ENCODE peak calls at places on chromosomes 2 and 18, in four cellular contexts. S is SJSA1, R is NCI-H2029, K is SHP77 treated with DMSO at 0.1 percent for 48 hours. Q is an unnamed sample.

GRCh38 chr2:119011162-119011909 is 69.3 kb downstream of the MARCO start:
- DNase-seq in K (no peak), R (no peak), S (no peak), Q (peak; percentile 58)

GRCh38 chr2:68185541-68186164 is 28.0 kb downstream of the PNO1 start:
- DNase-seq in S (peak; percentile 52), R (no peak), K (no peak), Q (peak; percentile 73)

GRCh38 chr2:108069515-108070310 is 83.4 kb downstream of the SLC5A7 start:
- DNase-seq in S (no peak), R (no peak), K (no peak), Q (no peak)

GRCh38 chr2:167134381-167135072 is 246.2 kb downstream of the XIRP2 start:
- DNase-seq in R (no peak), K (no peak), S (peak; percentile 47), Q (no peak)

GRCh38 chr2:60365556-60365955 is 187.9 kb downstream of the BCL11A start:
- DNase-seq in R (no peak), S (no peak), K (no peak), Q (peak; percentile 56)

GRCh38 chr2:105734762-105735538 is 9.8 kb upstream of the NCK2 start:
- DNase-seq in S (no peak), R (no peak), K (no peak), Q (no peak)

GRCh38 chr18:23735021-23735464 is 45.8 kb downstream of the LAMA3 start:
- DNase-seq in K (no peak), S (no peak), R (no peak), Q (no peak)

GRCh38 chr18:56721031-56721430 is 69.9 kb downstream of the WDR7 start:
- DNase-seq in K (no peak), R (no peak), S (no peak), Q (no peak)

GRCh38 chr18:50636366-50637057 is 76.6 kb downstream of the MAPK4 start:
- DNase-seq in S (no peak), R (no peak), K (no peak), Q (no peak)

GRCh38 chr2:228700638-228701037 is 519.2 kb upstream of the SPHKAP start:
- DNase-seq in S (no peak), K (no peak), R (no peak), Q (no peak)

GRCh38 chr2:37858197-37858711 is 66.8 kb upstream of the RMDN2 start:
- DNase-seq in S (no peak), R (no peak), K (no peak), Q (no peak)

GRCh38 chr2:223513771-223514455 is 88.2 kb downstream of the SCG2 start:
- DNase-seq in R (no peak), S (no peak), K (no peak), Q (no peak)

GRCh38 chr18:25453556-25454269 is 101.7 kb upstream of the ZNF521 start:
- DNase-seq in R (no peak), K (no peak), S (no peak), Q (no peak)

GRCh38 chr2:168198476-168199192 is 48.8 kb downstream of the STK39 start:
- DNase-seq in S (no peak), R (no peak), K (no peak), Q (no peak)

GRCh38 chr2:162731917-162732804 is 106.4 kb downstream of the KCNH7 start:
- DNase-seq in K (peak; percentile 52), R (peak; percentile 63), S (no peak), Q (no peak)

GRCh38 chr2:85745619-85746018 is 8.2 kb upstream of the ATOH8 start:
- DNase-seq in S (no peak), K (no peak), R (no peak), Q (no peak)

GRCh38 chr2:202149155-202149762 is 76.2 kb downstream of the KIAA2012 start:
- DNase-seq in S (no peak), K (no peak), R (no peak), Q (no peak)

GRCh38 chr2:45353879-45354278 is 257.2 kb downstream of the SRBD1 start:
- DNase-seq in S (peak; percentile 82), R (no peak), K (no peak), Q (no peak)

GRCh38 chr2:7773362-7773973 is 856.3 kb downstream of the RNF144A start:
- DNase-seq in S (no peak), R (no peak), K (no peak), Q (no peak)

GRCh38 chr2:179422037-179422643 is 157.5 kb upstream of the SESTD1 start:
- DNase-seq in R (peak; percentile 8), K (peak; percentile 12), S (peak; percentile 52), Q (peak; percentile 80)

GRCh38 chr2:234973008-234973407 is 21.2 kb downstream of the SH3BP4 start:
- DNase-seq in R (no peak), K (no peak), S (no peak), Q (no peak)

GRCh38 chr2:20542761-20543578 is 96.1 kb downstream of the RHOB start:
- DNase-seq in S (no peak), K (no peak), R (no peak), Q (no peak)

GRCh38 chr2:146978891-146979555 is 865.8 kb upstream of the ACVR2A start:
- DNase-seq in R (no peak), K (no peak), S (no peak), Q (no peak)

GRCh38 chr2:26333286-26333685 is 12.7 kb upstream of the SELENOI start:
- DNase-seq in K (no peak), S (no peak), R (no peak), Q (peak; percentile 61)

GRCh38 chr2:210034087-210034683 is 31.7 kb downstream of the RPE start:
- DNase-seq in S (no peak), K (no peak), R (no peak), Q (no peak)

GRCh38 chr2:45857848-45858520 is 206.5 kb downstream of the PRKCE start:
- DNase-seq in R (peak; percentile 52), K (peak; percentile 19), S (no peak), Q (no peak)

GRCh38 chr2:40554665-40555294 is 102.9 kb upstream of the SLC8A1 start:
- DNase-seq in R (peak; percentile 35), K (peak; percentile 3), S (peak; percentile 54), Q (peak; percentile 65)

GRCh38 chr2:71843391-71843850 is 304.2 kb downstream of the CYP26B1 start:
- DNase-seq in K (no peak), R (no peak), S (peak; percentile 74), Q (no peak)

GRCh38 chr2:73716518-73717250 is 20.5 kb downstream of the TPRKB start:
- DNase-seq in K (peak; percentile 15), R (no peak), S (no peak), Q (no peak)

GRCh38 chr2:238107525-238108422 is 7.6 kb downstream of the ESPNL start:
- DNase-seq in S (no peak), K (no peak), R (no peak), Q (no peak)

GRCh38 chr2:129798626-129799025 is 180.8 kb upstream of the RAB6C start:
- DNase-seq in K (no peak), S (no peak), R (no peak), Q (no peak)

GRCh38 chr18:9755603-9756002 is 47.5 kb downstream of the RAB31 start:
- DNase-seq in S (peak; percentile 81), K (no peak), R (no peak), Q (no peak)

GRCh38 chr2:201152999-201153398 is 29.9 kb upstream of the CASP10 start:
- DNase-seq in K (no peak), S (no peak), R (no peak), Q (no peak)

GRCh38 chr2:223674998-223675609 is 72.9 kb upstream of the SCG2 start:
- DNase-seq in R (no peak), S (no peak), K (no peak), Q (peak; percentile 52)

GRCh38 chr2:28271231-28271913 is 121.3 kb upstream of the FOSL2 start:
- DNase-seq in K (no peak), S (peak; percentile 19), R (no peak), Q (no peak)

GRCh38 chr2:12884713-12885282 is 168.1 kb downstream of the TRIB2 start:
- DNase-seq in S (peak; percentile 57), K (no peak), R (no peak), Q (no peak)